ENCODE peak calls at places on chromosomes 12 and 14, in seven cellular contexts. P is lower leg skin, U is sigmoid colon, S is gastrocnemius medialis, Z is GM12878, Y is uterus, B is HCT116. W is an unnamed sample.

GRCh38 chr12:6827437-6827894 is 741 bp upstream of the P3H3 start:
- DNase-seq in B (peak; percentile 69), Z (no peak), Y (peak; percentile 95), S (peak; percentile 67), U (peak; percentile 97), P (peak; percentile 97), W (peak; percentile 93)

GRCh38 chr12:2250797-2251196 is 198.0 kb downstream of the CACNA1C start:
- DNase-seq in Z (no peak), S (no peak), U (no peak), P (no peak), Y (no peak), B (no peak), W (no peak)

GRCh38 chr14:90900712-90901111 is 84.5 kb upstream of the TTC7B start:
- DNase-seq in Y (no peak), U (no peak), Z (no peak), B (no peak), P (no peak), S (no peak), W (no peak)

GRCh38 chr12:93135286-93136239 is 206.5 kb upstream of the EEA1 start:
- DNase-seq in U (no peak), Y (no peak), P (no peak), B (no peak), S (no peak), Z (no peak), W (no peak)

GRCh38 chr12:6538420-6539275 is 4.3 kb downstream of the GAPDH start:
- DNase-seq in B (no peak), Y (no peak), Z (no peak), P (no peak), S (peak; percentile 64), U (peak; percentile 56), W (no peak)

GRCh38 chr14:73591690-73592448 is at the start of gene ACOT4:
- DNase-seq in S (no peak), P (peak; percentile 84), U (peak; percentile 58), Z (no peak), Y (no peak), B (no peak), W (no peak)

GRCh38 chr12:98587084-98587483 is 6.4 kb upstream of the SLC25A3 start:
- DNase-seq in B (no peak), Y (no peak), Z (no peak), P (no peak), U (no peak), S (no peak), W (no peak)

GRCh38 chr12:24948816-24949722 is at the start of gene BCAT1:
- DNase-seq in P (peak; percentile 93), S (peak; percentile 26), Z (no peak), U (peak; percentile 86), Y (peak; percentile 67), B (no peak), W (peak; percentile 68)

GRCh38 chr12:77968571-77968970 is 137.9 kb downstream of the NAV3 start:
- DNase-seq in S (no peak), Z (no peak), Y (no peak), P (no peak), U (no peak), B (no peak), W (no peak)

GRCh38 chr14:67413806-67414769 is 2.1 kb upstream of the PLEK2 start:
- DNase-seq in B (peak; percentile 88), P (no peak), Z (no peak), U (peak; percentile 41), Y (no peak), S (no peak), W (peak; percentile 81)

GRCh38 chr12:88390811-88391210 is 189.5 kb downstream of the KITLG start:
- DNase-seq in B (no peak), U (no peak), P (no peak), Z (no peak), S (no peak), Y (no peak), W (no peak)

GRCh38 chr12:99390707-99391106 is 256.8 kb upstream of the GARIN6 start:
- DNase-seq in P (no peak), Z (no peak), S (no peak), B (no peak), Y (no peak), U (no peak), W (peak; percentile 19)

GRCh38 chr14:70886421-70887206 is 20.6 kb upstream of the PCNX1 start:
- DNase-seq in B (no peak), Y (no peak), U (no peak), Z (peak; percentile 76), S (peak; percentile 15), P (no peak), W (no peak)

GRCh38 chr12:10189653-10190052 is 10.8 kb downstream of the TMEM52B start:
- DNase-seq in Y (no peak), Z (no peak), S (no peak), U (peak; percentile 76), B (no peak), P (no peak), W (no peak)

GRCh38 chr12:21065845-21066244 is 65.1 kb upstream of the SLCO1B1 start:
- DNase-seq in S (no peak), Z (no peak), P (no peak), Y (no peak), U (no peak), B (peak; percentile 18), W (no peak)

GRCh38 chr12:42770261-42770660 is 180.7 kb upstream of the PRICKLE1 start:
- DNase-seq in Z (no peak), U (no peak), B (no peak), Y (no peak), S (no peak), P (no peak), W (no peak)

GRCh38 chr12:94012508-94013044 is 135.8 kb upstream of the PLXNC1 start:
- DNase-seq in Z (no peak), S (no peak), Y (no peak), P (no peak), U (no peak), B (no peak), W (no peak)

GRCh38 chr12:107385518-107385917 is 292.2 kb upstream of the CRY1 start:
- DNase-seq in Z (no peak), B (no peak), P (no peak), S (no peak), Y (no peak), U (no peak), W (no peak)

GRCh38 chr14:69017706-69018105 is 38.6 kb upstream of the ACTN1 start:
- DNase-seq in Z (no peak), U (no peak), P (no peak), Y (no peak), S (no peak), B (no peak), W (no peak)

GRCh38 chr14:69027242-69027913 is 48.3 kb upstream of the ACTN1 start:
- DNase-seq in Y (no peak), U (no peak), B (no peak), P (peak; percentile 18), Z (no peak), S (no peak), W (no peak)

GRCh38 chr14:69023035-69023434 is 43.9 kb upstream of the ACTN1 start:
- DNase-seq in Z (no peak), S (no peak), B (no peak), P (no peak), Y (no peak), U (no peak), W (no peak)
- TF ChIP-seq POLR2A in Z (no peak), S (no peak), B (no peak), P (no peak), Y (no peak), U (no peak), W (no peak)

GRCh38 chr12:130342842-130343241 is 5.2 kb downstream of the PIWIL1 start:
- DNase-seq in Z (no peak), U (no peak), S (no peak), Y (no peak), B (no peak), P (no peak), W (no peak)
- TF ChIP-seq POLR2A in Z (no peak), U (no peak), S (no peak), Y (no peak), B (no peak), P (no peak), W (no peak)

GRCh38 chr14:37170993-37171392 is 1.4 kb downstream of the SLC25A21 start:
- DNase-seq in S (no peak), U (no peak), B (no peak), P (no peak), Z (no peak), Y (no peak), W (no peak)

GRCh38 chr14:37171678-37172023 is 755 bp downstream of the SLC25A21 start:
- DNase-seq in B (no peak), P (no peak), S (no peak), Y (no peak), U (no peak), Z (no peak), W (no peak)

GRCh38 chr14:37170237-37170636 is 2.2 kb downstream of the SLC25A21 start:
- DNase-seq in B (no peak), Y (no peak), Z (no peak), S (no peak), P (no peak), U (no peak), W (no peak)

GRCh38 chr14:37172936-37173613 is 669 bp upstream of the SLC25A21 start:
- DNase-seq in U (no peak), B (no peak), Y (no peak), Z (no peak), S (no peak), P (no peak), W (no peak)

GRCh38 chr14:37172024-37172869 is at the start of gene SLC25A21:
- DNase-seq in P (peak; percentile 93), Y (peak; percentile 69), S (peak; percentile 67), B (peak; percentile 71), Z (no peak), U (peak; percentile 87), W (no peak)
- TF ChIP-seq POLR2A in P (no peak), Y (no peak), S (peak; percentile 42), B (peak; percentile 84), Z (no peak), U (peak; percentile 26), W (no peak)

GRCh38 chr14:54515670-54516069 is 6.0 kb downstream of the CGRRF1 start:
- DNase-seq in Y (no peak), U (no peak), P (no peak), B (no peak), Z (no peak), S (no peak), W (no peak)

GRCh38 chr14:54512393-54512792 is 2.7 kb downstream of the CGRRF1 start:
- DNase-seq in Y (no peak), U (no peak), Z (no peak), S (no peak), P (no peak), B (no peak), W (no peak)

DNA sequence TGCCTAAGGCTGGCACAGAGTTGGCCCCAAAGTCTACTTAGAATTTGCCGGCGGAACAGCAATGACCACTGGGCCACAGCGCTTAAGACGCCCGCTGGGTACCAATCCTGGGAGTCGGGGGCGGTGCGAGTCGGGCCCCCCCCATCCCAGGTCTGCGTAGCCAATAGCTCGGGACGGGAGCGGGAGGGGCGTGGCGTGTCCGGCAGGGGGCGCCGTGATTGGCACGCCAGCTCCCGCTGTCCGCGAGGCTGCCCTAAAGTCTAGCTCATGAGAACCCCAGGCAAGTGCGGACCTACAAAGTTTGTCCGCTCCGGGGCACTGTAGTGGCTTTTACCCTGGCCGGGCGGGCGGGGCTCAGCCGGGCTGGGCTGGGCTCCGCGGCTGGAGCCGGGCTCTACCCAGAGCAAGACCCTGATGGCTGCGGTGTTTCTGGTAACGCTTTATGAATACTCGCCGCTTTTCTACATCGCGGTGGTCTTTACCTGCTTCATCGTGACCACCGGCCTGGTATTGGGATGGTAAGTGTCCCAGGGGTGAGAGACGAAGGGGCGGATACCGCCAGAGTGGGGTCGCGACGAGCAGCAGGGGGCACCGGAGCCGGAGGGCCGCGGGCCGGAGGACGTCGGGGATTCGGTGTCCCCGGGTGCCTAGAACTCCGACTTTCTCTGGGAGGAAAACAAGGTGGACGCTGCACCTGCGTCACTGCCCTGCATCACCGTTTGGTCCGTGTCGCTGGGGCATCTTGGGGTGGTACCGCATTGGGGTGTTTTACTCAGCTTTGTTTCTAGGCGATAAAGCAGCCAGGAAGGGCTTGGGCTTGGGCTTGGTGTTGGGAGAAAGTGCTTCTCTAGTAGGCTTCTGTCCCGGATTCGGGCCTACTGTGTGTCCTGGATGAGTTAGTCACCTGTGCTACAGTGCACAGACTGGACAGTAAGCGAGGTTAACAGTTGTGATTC is at the start of gene CGRRF1:
- DNase-seq in U (peak; percentile 99), P (peak; percentile 99), Z (peak; percentile 91), S (peak; percentile 98), B (peak; percentile 96), Y (peak; percentile 98), W (peak; percentile 86)
- TF ChIP-seq POLR2A in U (peak; percentile 67), P (no peak), Z (peak; percentile 76), S (peak; percentile 74), B (peak; percentile 66), Y (no peak), W (peak; percentile 56)